ENCODE peak calls at places on chromosomes 16 and 17, in nine cellular contexts. S is GM10248; C is CD4-positive, alpha-beta T cell; M is lung; Y is fibroblast of the aortic adventitia; R is OCI-LY7; I is mucosa of descending colon; U is sigmoid colon; H is fibroblast of mammary gland. K is an unnamed sample.

GRCh38 chr17:53791551-53791950 is 31.2 kb upstream of the KIF2B start:
- DNase-seq in H (no peak), S (no peak), Y (no peak), U (no peak), I (no peak), M (no peak), R (no peak), C (no peak), K (no peak)

GRCh38 chr17:74042744-74043486 is 160.6 kb upstream of the RPL38 start:
- DNase-seq in Y (peak; percentile 50), U (peak; percentile 70), M (no peak), H (peak; percentile 96), S (no peak), I (no peak), R (no peak), C (no peak), K (no peak)

GRCh38 chr17:58302171-58302918 is 21.6 kb upstream of the MPO start:
- DNase-seq in H (no peak), U (peak; percentile 55), R (peak; percentile 22), S (no peak), I (no peak), M (peak; percentile 27), C (no peak), Y (no peak), K (no peak)

GRCh38 chr16:25065899-25066298 is 45.6 kb upstream of the LCMT1 start:
- DNase-seq in S (peak; percentile 59), Y (no peak), U (no peak), M (no peak), R (peak; percentile 77), I (peak; percentile 42), C (no peak), H (no peak), K (no peak)

GRCh38 chr17:56486732-56487131 is 106.8 kb upstream of the NOG start:
- DNase-seq in H (no peak), U (no peak), M (no peak), Y (no peak), S (no peak), C (no peak), I (no peak), R (no peak), K (no peak)

GRCh38 chr17:64679710-64680216 is 17.7 kb upstream of the SMURF2 start:
- DNase-seq in R (no peak), U (no peak), H (peak; percentile 98), C (no peak), S (no peak), Y (peak; percentile 97), I (no peak), M (no peak), K (no peak)

GRCh38 chr16:89737341-89738071 is 16.2 kb downstream of the ZNF276 start:
- DNase-seq in C (peak; percentile 54), U (no peak), I (no peak), S (no peak), M (no peak), Y (no peak), R (no peak), H (no peak), K (no peak)

GRCh38 chr16:85759631-85760419 is 8.9 kb upstream of the C16orf74 start:
- DNase-seq in Y (no peak), S (peak; percentile 73), H (no peak), M (no peak), C (no peak), R (peak; percentile 75), I (peak; percentile 64), U (no peak), K (no peak)

GRCh38 chr17:13981881-13982280 is 87.4 kb upstream of the COX10 start:
- DNase-seq in Y (no peak), I (no peak), R (no peak), U (no peak), S (no peak), M (no peak), H (no peak), C (no peak), K (no peak)

K was measured in GM12891.